ENCODE peak calls at places on chromosome 15, in four cellular contexts. S is heart left ventricle, F is tibial nerve, O is suprapubic skin. B is an unnamed sample. For H3K4me1 and H3K27me3, the result is how much of the 10 kb centered on the place peaks cover.

GRCh38 chr15:49876401-49877038 is 242.5 kb downstream of the ATP8B4 start:
- DNase-seq in S (no peak), F (no peak), O (no peak), B (no peak)

GRCh38 chr15:70627734-70628541 is 135.4 kb downstream of the UACA start:
- DNase-seq in S (no peak), F (no peak), O (no peak), B (no peak)

GRCh38 chr15:85047271-85047948 is 65.8 kb downstream of the PDE8A start:
- DNase-seq in S (peak), F (peak), O (no peak), B (no peak)

GRCh38 chr15:75661041-75661778 is 13.5 kb downstream of the SNX33 start:
- DNase-seq in S (peak), F (peak), O (peak), B (peak)

GRCh38 chr15:92954578-92954977 is 54.5 kb downstream of the CHD2 start:
- DNase-seq in S (no peak), F (no peak), O (no peak), B (no peak)

GRCh38 chr15:82679626-82680199 is 30.0 kb downstream of the AP3B2 start:
- DNase-seq in S (no peak), F (no peak), O (no peak), B (no peak)

GRCh38 chr15:100928632-100929280 is 9.6 kb downstream of the LRRK1 start:
- DNase-seq in S (no peak), F (no peak), O (no peak), B (no peak)

GRCh38 chr15:97547381-97547780 is 413.1 kb upstream of the ARRDC4 start:
- DNase-seq in S (no peak), F (no peak), O (no peak), B (no peak)

GRCh38 chr15:56798639-56799038 is 65.3 kb upstream of the ZNF280D start:
- DNase-seq in S (peak), F (no peak), O (no peak), B (no peak)

DNA sequence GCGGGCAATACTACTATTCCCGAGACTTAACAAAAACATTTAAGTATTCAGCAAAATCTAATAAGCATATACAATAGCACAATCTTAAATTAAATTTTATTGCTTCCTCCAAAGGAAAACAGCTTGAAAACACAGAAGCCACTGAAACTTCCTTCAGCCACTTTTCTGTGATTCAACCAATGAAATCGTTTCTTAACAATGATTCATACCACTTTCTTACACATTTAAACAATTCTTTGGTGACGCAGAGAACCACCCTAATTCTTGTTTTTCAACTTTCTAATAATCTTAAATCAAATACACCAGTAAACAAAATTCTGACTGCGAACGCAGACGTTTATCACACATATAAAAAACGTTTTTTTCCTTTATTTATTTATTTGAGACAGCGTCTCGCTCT is 4.1 kb downstream of the TJP1 start:
- DNase-seq in S (no peak), F (no peak), O (no peak), B (no peak)
- H3K4me1 ChIP-seq in S (half or more), F (under half), O (under half), B (half or more)

GRCh38 chr15:79972861-79973260 is 1.9 kb upstream of the BCL2A1 start:
- DNase-seq in S (no peak), F (no peak), O (no peak), B (no peak)

GRCh38 chr15:79973445-79974180 is 2.6 kb upstream of the BCL2A1 start:
- DNase-seq in S (no peak), F (no peak), O (no peak), B (no peak)

GRCh38 chr15:79969175-79969574 is 1.8 kb downstream of the BCL2A1 start:
- DNase-seq in S (no peak), F (no peak), O (no peak), B (no peak)

GRCh38 chr15:79967331-79968182 is 3.4 kb downstream of the BCL2A1 start:
- DNase-seq in S (no peak), F (no peak), O (no peak), B (no peak)

DNA sequence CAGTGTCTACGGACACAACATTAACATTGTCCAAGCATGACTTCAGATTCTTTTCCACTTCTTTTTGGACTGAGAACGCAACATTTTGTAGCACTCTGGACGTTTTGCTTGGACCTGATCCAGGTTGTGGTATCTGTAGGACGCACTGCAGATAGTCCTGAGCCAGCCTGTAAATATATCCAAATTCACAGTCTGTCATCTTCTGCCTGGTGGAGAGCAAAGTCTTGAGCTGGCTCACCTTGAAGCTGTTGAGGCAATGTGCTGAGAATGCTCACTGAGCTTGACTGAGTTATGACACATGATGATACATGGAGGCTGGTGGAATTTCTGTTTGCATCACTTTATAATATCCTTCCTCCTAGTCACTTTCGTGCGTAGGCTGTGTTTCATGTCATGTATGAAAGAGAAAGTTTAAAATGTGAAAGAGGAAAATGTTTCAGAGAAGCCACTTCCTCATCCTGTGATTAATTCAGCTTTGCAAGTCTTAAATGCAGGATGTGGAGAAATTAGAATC is at the start of gene BCL2A1:
- DNase-seq in S (no peak), F (peak), O (no peak), B (no peak)
- TF ChIP-seq POLR2A in S (no peak), F (no peak), O (no peak), B (no peak)

DNA sequence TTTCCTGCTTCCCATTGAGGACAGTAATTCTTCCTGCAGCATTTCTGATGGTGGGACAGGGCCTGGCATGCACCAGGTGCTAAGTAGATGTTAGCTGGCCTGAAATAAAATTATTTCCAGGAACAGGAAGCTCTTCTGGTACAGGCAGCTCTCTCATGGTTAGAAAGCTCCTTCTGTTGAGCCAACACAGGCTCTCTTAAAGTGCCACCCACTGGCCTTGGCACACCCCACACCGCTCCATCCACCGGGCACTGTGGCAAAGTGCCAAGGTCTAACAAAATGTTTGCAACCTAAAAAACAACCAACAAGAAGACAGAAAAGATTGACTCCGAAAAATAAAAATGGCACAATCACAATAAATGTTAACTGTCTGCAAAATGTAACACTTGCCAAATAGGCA is 36.6 kb upstream of the ZNF710 start:
- DNase-seq in S (no peak), F (no peak), O (no peak), B (no peak)
- H3K27me3 ChIP-seq in S (under half), F (under half), O (under half), B (under half)

GRCh38 chr15:65088643-65089021 is 12.1 kb downstream of the KBTBD13 start:
- DNase-seq in S (no peak), F (no peak), O (no peak), B (no peak)
- H3K4me1 ChIP-seq in S (half or more), F (under half), O (under half), B (under half)

GRCh38 chr15:58862326-58862725 is 71.2 kb downstream of the SLTM start:
- DNase-seq in S (no peak), F (no peak), O (no peak), B (no peak)

GRCh38 chr15:58870451-58870850 is 63.0 kb downstream of the SLTM start:
- DNase-seq in S (no peak), F (no peak), O (no peak), B (no peak)

GRCh38 chr15:58864602-58865419 is 68.7 kb downstream of the SLTM start:
- DNase-seq in S (peak), F (no peak), O (no peak), B (no peak)

GRCh38 chr15:58867926-58868325 is 65.6 kb downstream of the SLTM start:
- DNase-seq in S (no peak), F (no peak), O (no peak), B (no peak)

DNA sequence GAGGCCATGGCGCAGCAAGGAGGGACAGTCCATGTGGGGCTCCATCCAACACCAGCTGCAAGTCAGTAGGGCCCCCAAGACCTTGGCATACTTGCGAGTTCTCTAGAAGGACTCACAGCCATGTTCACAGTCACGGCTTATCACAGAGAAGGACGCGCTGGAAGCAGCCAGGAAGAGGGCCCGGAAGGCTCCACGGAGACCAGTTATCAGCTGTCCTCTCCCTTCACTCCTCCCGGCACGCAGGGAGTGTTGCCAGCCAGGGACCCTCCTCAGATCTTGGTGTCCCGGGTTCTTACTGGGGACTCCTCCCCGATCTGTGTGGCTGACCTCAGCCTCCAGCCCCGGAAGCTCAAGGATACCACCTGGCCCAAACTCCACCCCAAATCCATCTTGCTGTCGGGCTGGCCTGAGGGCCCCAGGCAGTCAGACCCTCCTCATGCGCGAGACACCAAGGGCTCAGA is 68.0 kb downstream of the SLTM start:
- DNase-seq in S (no peak), F (no peak), O (no peak), B (no peak)
- TF ChIP-seq POLR2A in S (no peak), F (no peak), O (no peak), B (no peak)

GRCh38 chr15:81281176-81281735 is 42.7 kb downstream of the STARD5 start:
- DNase-seq in S (no peak), F (no peak), O (no peak), B (peak)

GRCh38 chr15:81282911-81283310 is 41.0 kb downstream of the STARD5 start:
- DNase-seq in S (no peak), F (no peak), O (peak), B (no peak)

GRCh38 chr15:81285461-81285860 is 38.5 kb downstream of the STARD5 start:
- DNase-seq in S (no peak), F (no peak), O (peak), B (no peak)

GRCh38 chr15:81281925-81282895 is 41.7 kb downstream of the STARD5 start:
- DNase-seq in S (no peak), F (no peak), O (peak), B (no peak)

DNA sequence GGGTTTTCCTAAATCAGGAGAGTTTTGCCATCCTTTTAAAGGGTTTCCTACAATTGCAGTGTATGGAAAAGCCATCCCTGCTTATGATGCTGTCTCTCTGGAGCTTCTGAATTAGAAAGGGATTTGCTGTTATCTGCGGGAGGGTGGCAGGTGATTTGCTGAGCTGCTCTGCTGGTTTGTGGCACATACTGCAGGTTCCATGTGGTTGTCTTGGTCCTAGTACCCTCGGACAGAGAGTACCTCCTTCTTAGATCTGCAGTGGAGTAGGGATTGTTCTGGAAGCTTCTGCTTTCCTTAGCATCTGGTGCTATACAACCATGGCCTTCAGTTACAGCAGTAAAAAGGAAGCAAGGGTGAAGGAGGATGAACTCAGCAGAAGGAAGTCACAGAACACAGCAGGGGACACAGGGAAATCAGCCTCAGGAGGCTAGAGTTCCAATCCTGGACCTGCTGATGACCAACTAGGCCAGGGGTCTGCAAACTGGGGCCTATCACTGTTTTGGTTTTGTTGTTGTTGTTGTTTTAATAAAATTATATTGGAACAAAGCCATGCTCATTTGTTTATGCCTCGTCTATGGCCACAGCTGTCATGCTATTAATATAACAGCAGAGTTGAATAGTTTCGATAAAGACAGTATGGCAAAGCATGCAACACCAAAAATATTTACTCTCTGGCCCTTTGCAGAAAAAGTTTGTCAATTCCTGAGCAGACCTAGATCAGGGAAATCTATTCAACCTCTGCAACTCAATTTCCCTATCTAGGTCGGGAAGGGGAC is 39.5 kb downstream of the STARD5 start:
- DNase-seq in S (no peak), F (no peak), O (no peak), B (no peak)
- H3K27me3 ChIP-seq in S (under half), F (under half), O (under half), B (under half)

DNA sequence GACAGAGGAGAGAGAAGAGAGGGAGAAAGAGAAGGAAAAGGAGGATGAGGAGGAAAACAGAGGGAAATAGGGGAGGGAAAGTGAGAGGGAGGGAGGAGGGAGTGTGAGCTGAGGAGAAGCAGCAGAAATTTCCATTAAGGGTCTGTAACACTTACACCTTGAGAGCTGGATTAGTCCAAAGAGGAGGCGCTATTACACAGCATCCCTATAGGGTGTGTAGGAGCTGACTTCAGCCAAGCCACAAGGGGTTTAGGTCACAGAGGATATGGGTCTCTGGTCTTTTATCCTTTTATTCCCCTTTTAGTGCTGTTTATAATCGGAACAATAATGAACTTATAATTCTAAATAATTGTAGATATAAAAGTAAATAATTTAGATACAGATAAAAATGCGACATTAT is 230.4 kb downstream of the GABRG3 start:
- DNase-seq in S (no peak), F (no peak), O (no peak), B (no peak)
- H3K4me1 ChIP-seq in S (under half), F (under half), O (under half), B (under half)

B was measured in vagina.